ENCODE peak calls at places on chromosomes 1 and 21, in seven cellular contexts. J, U, B, Q, F, D and N are unnamed samples.

GRCh38 chr21:32475162-32475812 is 62.8 kb downstream of the EVA1C start:
- DNase-seq in J (peak), U (peak), B (no peak), Q (no peak), F (no peak), D (peak), N (no peak)

GRCh38 chr1:172533511-172534116 is 664 bp downstream of the SUCO start:
- DNase-seq in J (peak), U (peak), B (no peak), Q (peak), F (peak), D (peak), N (no peak)

GRCh38 chr1:21659099-21659923 is 9.8 kb downstream of the RAP1GAP start:
- DNase-seq in J (peak), U (peak), B (no peak), Q (peak), F (peak), D (peak), N (peak)

GRCh38 chr1:45353685-45354084 is 13.4 kb upstream of the MUTYH start:
- DNase-seq in J (no peak), U (no peak), B (no peak), Q (no peak), F (no peak), D (no peak), N (no peak)

GRCh38 chr1:97906567-97907228 is 14.1 kb downstream of the DPYD start:
- DNase-seq in J (peak), U (peak), B (no peak), Q (no peak), F (peak), D (peak), N (peak)

GRCh38 chr1:147051136-147051535 is 113.0 kb downstream of the NBPF12 start:
- DNase-seq in J (no peak), U (no peak), B (no peak), Q (no peak), F (no peak), D (no peak), N (no peak)

GRCh38 chr21:40165212-40165611 is 298.0 kb downstream of the PCP4 start:
- DNase-seq in J (peak), U (no peak), B (no peak), Q (no peak), F (no peak), D (no peak), N (no peak)

GRCh38 chr1:30670195-30671060 is 53.0 kb downstream of the MATN1 start:
- DNase-seq in J (peak), U (peak), B (no peak), Q (no peak), F (peak), D (peak), N (no peak)

GRCh38 chr1:193322218-193322617 is 135.8 kb upstream of the B3GALT2 start:
- DNase-seq in J (peak), U (peak), B (no peak), Q (no peak), F (peak), D (peak), N (peak)

GRCh38 chr1:153778051-153778823 is 3.0 kb downstream of the SLC27A3 start:
- DNase-seq in J (no peak), U (no peak), B (no peak), Q (no peak), F (no peak), D (no peak), N (no peak)

GRCh38 chr1:77639557-77640069 is 42.8 kb downstream of the ZZZ3 start:
- DNase-seq in J (no peak), U (no peak), B (no peak), Q (no peak), F (no peak), D (no peak), N (no peak)

GRCh38 chr1:22777658-22778057 is 67.0 kb downstream of the EPHB2 start:
- DNase-seq in J (no peak), U (no peak), B (no peak), Q (no peak), F (no peak), D (no peak), N (no peak)

GRCh38 chr1:39110325-39110851 is 84.2 kb downstream of the NDUFS5 start:
- DNase-seq in J (peak), U (peak), B (no peak), Q (no peak), F (peak), D (peak), N (peak)

GRCh38 chr1:65141394-65141793 is 6.6 kb upstream of the AK4 start:
- DNase-seq in J (no peak), U (peak), B (no peak), Q (no peak), F (peak), D (peak), N (no peak)

GRCh38 chr1:218827486-218827885 is 346.2 kb upstream of the LYPLAL1 start:
- DNase-seq in J (no peak), U (no peak), B (no peak), Q (no peak), F (no peak), D (no peak), N (no peak)

GRCh38 chr1:154141240-154141639 is 13.6 kb downstream of the NUP210L start:
- DNase-seq in J (peak), U (peak), B (no peak), Q (no peak), F (no peak), D (peak), N (no peak)

GRCh38 chr1:1001631-1002300 is 1.9 kb upstream of the HES4 start:
- DNase-seq in J (peak), U (no peak), B (no peak), Q (peak), F (peak), D (peak), N (no peak)

GRCh38 chr21:32844653-32845443 is 73.3 kb upstream of the PAXBP1 start:
- DNase-seq in J (peak), U (peak), B (no peak), Q (no peak), F (peak), D (peak), N (peak)

GRCh38 chr1:24926596-24927249 is 3.4 kb downstream of the RUNX3 start:
- DNase-seq in J (no peak), U (peak), B (no peak), Q (no peak), F (no peak), D (no peak), N (no peak)

GRCh38 chr1:173362543-173362942 is 114.6 kb upstream of the PRDX6 start:
- DNase-seq in J (peak), U (no peak), B (no peak), Q (no peak), F (no peak), D (no peak), N (no peak)

GRCh38 chr1:219031821-219032220 is 141.9 kb upstream of the LYPLAL1 start:
- DNase-seq in J (no peak), U (peak), B (no peak), Q (no peak), F (peak), D (peak), N (no peak)

GRCh38 chr1:181135462-181135781 is 46.9 kb downstream of the IER5 start:
- DNase-seq in J (peak), U (peak), B (no peak), Q (no peak), F (no peak), D (peak), N (no peak)
- TF ChIP-seq CTCF in J (peak), U (peak), B (peak), Q (peak), F (peak), D (peak), N (peak)

GRCh38 chr1:214187933-214188332 is 93.0 kb upstream of the SMYD2 start:
- DNase-seq in J (no peak), U (no peak), B (no peak), Q (no peak), F (no peak), D (no peak), N (no peak)

GRCh38 chr1:214188835-214189234 is 92.1 kb upstream of the SMYD2 start:
- DNase-seq in J (no peak), U (no peak), B (no peak), Q (no peak), F (no peak), D (no peak), N (no peak)

GRCh38 chr1:214184992-214185391 is 96.0 kb upstream of the SMYD2 start:
- DNase-seq in J (no peak), U (no peak), B (no peak), Q (no peak), F (no peak), D (no peak), N (no peak)

GRCh38 chr1:214186118-214186517 is 94.8 kb upstream of the SMYD2 start:
- DNase-seq in J (no peak), U (no peak), B (no peak), Q (no peak), F (no peak), D (no peak), N (no peak)

DNA sequence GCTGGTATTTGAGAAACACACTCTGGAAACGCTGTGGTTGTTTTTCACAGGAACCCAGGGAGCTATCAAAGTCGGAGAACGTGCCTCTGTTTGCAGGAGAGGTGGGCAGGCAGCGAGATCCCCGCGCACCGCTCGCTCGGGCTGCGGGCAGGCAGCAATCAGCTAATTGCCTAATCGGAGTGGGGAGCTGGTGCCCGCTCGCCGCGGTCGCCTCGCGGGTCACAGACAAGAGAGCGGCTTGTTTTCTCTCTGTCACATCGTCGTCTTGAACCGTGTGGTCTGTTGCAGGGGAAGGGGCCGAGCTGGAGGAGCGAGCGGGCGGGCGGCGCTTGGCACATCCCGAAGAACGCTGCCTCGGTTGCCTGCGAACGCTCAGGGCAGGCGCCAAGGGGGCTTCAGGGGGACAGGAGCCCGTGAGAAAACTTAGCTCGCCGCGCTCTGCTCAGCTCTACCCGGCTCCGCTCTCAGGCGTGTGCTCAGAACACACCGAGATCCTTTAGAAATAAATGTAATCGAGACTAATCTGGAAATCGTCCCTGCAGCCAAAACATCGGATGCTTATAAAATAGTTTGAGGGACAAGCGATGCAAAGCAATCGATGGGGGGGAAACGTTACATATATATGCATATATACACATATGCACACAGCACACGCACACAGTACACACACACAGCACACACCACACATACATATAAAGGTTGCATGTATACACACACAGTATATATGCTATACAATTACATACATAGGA is 93.6 kb upstream of the SMYD2 start:
- DNase-seq in J (peak), U (peak), B (no peak), Q (no peak), F (peak), D (no peak), N (no peak)
- H3K4me3 ChIP-seq in J (peak), U (peak), B (no peak), Q (no peak), F (peak), D (peak), N (peak)

DNA sequence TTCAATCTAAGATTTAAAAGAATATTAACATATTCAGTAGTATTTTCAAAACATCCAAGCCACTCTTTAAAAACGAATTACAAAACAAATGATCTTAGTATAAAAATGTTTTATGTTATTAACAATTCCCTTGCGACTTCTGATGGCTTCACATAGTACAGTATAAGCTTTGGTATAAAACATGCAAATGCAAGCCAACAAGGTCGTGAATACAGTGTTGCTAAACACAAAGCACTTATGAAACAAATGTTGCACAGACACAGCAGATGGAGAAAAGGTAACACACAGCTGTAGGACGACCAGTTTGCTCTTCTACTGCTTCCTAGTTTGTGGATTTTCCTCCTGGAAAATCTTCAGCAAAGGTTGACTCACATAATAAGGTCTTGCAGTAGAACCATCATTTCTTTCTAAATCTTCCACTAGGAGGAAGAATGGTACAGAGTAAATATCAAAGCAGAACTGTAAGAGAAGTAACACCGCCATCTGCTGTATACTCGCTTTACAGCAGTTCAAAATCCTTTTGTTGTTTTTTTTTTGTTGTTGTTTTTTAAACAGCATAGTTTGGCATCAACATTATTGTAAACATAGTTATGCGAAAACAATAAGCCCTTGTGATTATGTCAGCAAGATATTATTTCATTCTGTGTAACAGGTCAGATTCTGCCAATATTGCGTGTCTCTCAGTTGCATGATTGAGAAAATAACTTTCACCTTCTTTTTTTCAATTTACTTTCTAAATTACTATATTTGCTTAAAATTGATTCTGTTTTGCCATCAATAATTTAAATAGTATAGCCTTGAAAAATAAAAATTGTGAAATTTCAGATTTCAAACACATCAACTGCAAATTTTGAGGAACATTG is 69.5 kb downstream of the LHX8 start:
- DNase-seq in J (peak), U (peak), B (no peak), Q (no peak), F (peak), D (peak), N (peak)
- TF ChIP-seq CTCF in J (peak), U (peak), B (peak), Q (no peak), F (peak), D (peak), N (peak)

GRCh38 chr1:53834776-53835175 is 3.3 kb downstream of the NDC1 start:
- DNase-seq in J (no peak), U (no peak), B (no peak), Q (no peak), F (no peak), D (no peak), N (no peak)

GRCh38 chr1:53838654-53838974 is 518 bp upstream of the NDC1 start:
- DNase-seq in J (no peak), U (no peak), B (no peak), Q (no peak), F (no peak), D (no peak), N (no peak)

GRCh38 chr1:53835491-53835890 is 2.6 kb downstream of the NDC1 start:
- DNase-seq in J (peak), U (peak), B (no peak), Q (no peak), F (no peak), D (peak), N (no peak)

GRCh38 chr1:53842347-53842746 is 4.3 kb upstream of the NDC1 start:
- DNase-seq in J (no peak), U (no peak), B (no peak), Q (no peak), F (no peak), D (no peak), N (no peak)

GRCh38 chr1:53837924-53838653 is at the start of gene NDC1:
- DNase-seq in J (peak), U (peak), B (peak), Q (peak), F (peak), D (peak), N (peak)
- H3K4me3 ChIP-seq in J (peak), U (peak), B (peak), Q (peak), F (peak), D (peak), N (peak)

DNA sequence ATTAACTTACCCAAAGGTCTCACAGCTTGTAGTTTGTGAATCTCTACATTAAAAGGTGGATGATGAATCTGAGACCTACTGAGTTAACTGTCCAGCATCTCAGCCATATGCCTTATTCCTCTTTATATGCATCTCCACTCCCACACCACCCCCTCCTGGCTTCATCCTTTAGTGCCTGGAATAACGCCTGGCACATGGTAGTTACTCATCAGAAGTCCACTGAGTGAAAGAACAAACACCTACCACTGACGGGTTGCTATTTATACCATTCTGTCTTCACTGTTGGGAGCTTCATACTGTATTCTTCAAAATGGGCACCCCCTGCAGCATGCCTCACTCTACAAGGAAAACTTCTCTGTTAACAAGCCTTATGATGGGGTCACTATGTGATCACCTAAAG is at the start of gene LRRC53:
- DNase-seq in J (no peak), U (no peak), B (no peak), Q (no peak), F (no peak), D (no peak), N (no peak)
- TF ChIP-seq CTCF in J (no peak), U (no peak), B (no peak), Q (no peak), F (no peak), D (no peak), N (no peak)

GRCh38 chr1:61140056-61140549 is 57.7 kb downstream of the NFIA start:
- DNase-seq in J (no peak), U (no peak), B (no peak), Q (no peak), F (no peak), D (no peak), N (no peak)

GRCh38 chr1:61141288-61142044 is 59.1 kb downstream of the NFIA start:
- DNase-seq in J (peak), U (peak), B (no peak), Q (no peak), F (peak), D (peak), N (peak)

GRCh38 chr1:61139324-61140055 is 57.1 kb downstream of the NFIA start:
- DNase-seq in J (peak), U (peak), B (no peak), Q (no peak), F (peak), D (peak), N (no peak)

GRCh38 chr1:61142726-61143500 is 60.6 kb downstream of the NFIA start:
- DNase-seq in J (no peak), U (no peak), B (no peak), Q (no peak), F (peak), D (no peak), N (no peak)

DNA sequence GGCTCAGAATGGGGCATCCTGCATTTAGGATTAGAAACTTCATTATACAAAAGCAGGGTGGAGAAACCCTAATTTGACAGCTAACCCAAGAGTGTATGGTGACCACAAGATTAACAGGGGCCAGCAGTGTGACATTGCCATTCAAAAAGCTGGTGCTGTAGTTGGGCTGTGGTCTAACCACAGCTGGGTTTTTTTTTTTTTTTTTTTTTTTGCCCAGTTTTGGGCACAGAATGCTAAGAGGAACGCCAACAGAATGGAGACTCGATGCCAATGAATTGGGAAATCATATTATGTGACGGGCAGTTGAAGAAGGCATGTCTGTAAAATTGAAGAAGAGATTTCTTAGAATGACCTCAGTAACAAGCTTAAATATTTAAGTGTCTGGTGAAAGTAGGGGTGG is 58.4 kb downstream of the NFIA start:
- DNase-seq in J (no peak), U (no peak), B (no peak), Q (no peak), F (no peak), D (peak), N (no peak)
- H3K4me3 ChIP-seq in J (no peak), U (no peak), B (no peak), Q (no peak), F (no peak), D (no peak), N (no peak)